ENCODE peak calls at places on chromosomes 3 and 15, in four cellular contexts. One of them, this sample, is unnamed.

GRCh38 chr3:147651107-147651506 is 241.9 kb downstream of the ZIC1 start:
- DNase-seq in K562: no peak
- DNase-seq in HepG2: no peak
- DNase-seq in GM12878: no peak
- DNase-seq in this sample: no peak

GRCh38 chr15:44726136-44726535 is 10.2 kb upstream of the TRIM69 start:
- DNase-seq in K562: no peak
- DNase-seq in HepG2: no peak
- DNase-seq in GM12878: no peak
- DNase-seq in this sample: no peak

GRCh38 chr3:37308247-37308646 is 133.9 kb upstream of the LRRFIP2 start:
- DNase-seq in K562: peak
- DNase-seq in HepG2: peak
- DNase-seq in GM12878: no peak
- DNase-seq in this sample: peak

GRCh38 chr3:156694536-156694935 is 20.1 kb downstream of the TIPARP start:
- DNase-seq in K562: no peak
- DNase-seq in GM12878: no peak
- DNase-seq in HepG2: no peak
- DNase-seq in this sample: no peak

GRCh38 chr3:146306024-146306423 is 55.1 kb upstream of the PLSCR4 start:
- DNase-seq in K562: no peak
- DNase-seq in HepG2: no peak
- DNase-seq in GM12878: no peak
- DNase-seq in this sample: no peak

GRCh38 chr3:138937690-138938055 is 9.3 kb downstream of the FOXL2 start:
- DNase-seq in GM12878: no peak
- DNase-seq in HepG2: no peak
- DNase-seq in K562: no peak
- DNase-seq in this sample: no peak

GRCh38 chr3:49723301-49723630 is 485 bp downstream of the GMPPB start:
- DNase-seq in K562: peak
- DNase-seq in GM12878: no peak
- DNase-seq in HepG2: peak
- DNase-seq in this sample: peak

GRCh38 chr3:75180945-75181298 is 483.2 kb upstream of the FRG2C start:
- DNase-seq in K562: no peak
- DNase-seq in HepG2: no peak
- DNase-seq in GM12878: no peak
- DNase-seq in this sample: no peak

GRCh38 chr3:123119388-123119787 is 52.6 kb downstream of the PDIA5 start:
- DNase-seq in HepG2: no peak
- DNase-seq in GM12878: no peak
- DNase-seq in K562: no peak
- DNase-seq in this sample: no peak

GRCh38 chr15:91471410-91471993 is 371.4 kb downstream of the SV2B start:
- DNase-seq in GM12878: no peak
- DNase-seq in HepG2: no peak
- DNase-seq in K562: peak
- DNase-seq in this sample: no peak

GRCh38 chr15:99504071-99504822 is 61.5 kb upstream of the MEF2A start:
- DNase-seq in HepG2: no peak
- DNase-seq in K562: no peak
- DNase-seq in GM12878: no peak
- DNase-seq in this sample: no peak

GRCh38 chr15:85335193-85335939 is 45.0 kb upstream of the AKAP13 start:
- DNase-seq in GM12878: no peak
- DNase-seq in K562: no peak
- DNase-seq in HepG2: no peak
- DNase-seq in this sample: no peak

GRCh38 chr3:48047841-48048456 is 31.7 kb upstream of the MAP4 start:
- DNase-seq in K562: no peak
- DNase-seq in HepG2: peak
- DNase-seq in GM12878: no peak
- DNase-seq in this sample: no peak

GRCh38 chr15:100671858-100672543 is 69.6 kb downstream of the ASB7 start:
- DNase-seq in K562: peak
- DNase-seq in HepG2: peak
- DNase-seq in GM12878: no peak
- DNase-seq in this sample: peak

GRCh38 chr15:62109457-62109856 is 42.7 kb downstream of the C2CD4A start:
- DNase-seq in GM12878: no peak
- DNase-seq in K562: no peak
- DNase-seq in HepG2: no peak
- DNase-seq in this sample: no peak

GRCh38 chr3:39277893-39278615 is 1.8 kb downstream of the CX3CR1 start:
- DNase-seq in K562: no peak
- DNase-seq in HepG2: no peak
- DNase-seq in GM12878: no peak
- DNase-seq in this sample: no peak

GRCh38 chr3:69490971-69491370 is 105.1 kb upstream of the FRMD4B start:
- DNase-seq in HepG2: no peak
- DNase-seq in K562: no peak
- DNase-seq in GM12878: no peak
- DNase-seq in this sample: no peak

GRCh38 chr15:77550275-77551251 is 82.1 kb downstream of the LINGO1 start:
- DNase-seq in K562: no peak
- DNase-seq in GM12878: no peak
- DNase-seq in HepG2: no peak
- DNase-seq in this sample: no peak

GRCh38 chr3:43080726-43081568 is 24.9 kb downstream of the POMGNT2 start:
- DNase-seq in K562: no peak
- DNase-seq in GM12878: no peak
- DNase-seq in HepG2: no peak
- DNase-seq in this sample: no peak

GRCh38 chr15:43484455-43484854 is 8.5 kb downstream of the TP53BP1 start:
- DNase-seq in GM12878: no peak
- DNase-seq in K562: no peak
- DNase-seq in HepG2: no peak
- DNase-seq in this sample: no peak

GRCh38 chr3:181700168-181701087 is 11.3 kb upstream of the SOX2 start:
- DNase-seq in K562: peak
- DNase-seq in HepG2: peak
- DNase-seq in GM12878: peak
- DNase-seq in this sample: peak

GRCh38 chr3:31285808-31286486 is 246.8 kb upstream of the STT3B start:
- DNase-seq in HepG2: peak
- DNase-seq in GM12878: no peak
- DNase-seq in K562: no peak
- DNase-seq in this sample: no peak

GRCh38 chr3:72633534-72633933 is 214.7 kb downstream of the SHQ1 start:
- DNase-seq in GM12878: no peak
- DNase-seq in HepG2: no peak
- DNase-seq in K562: no peak
- DNase-seq in this sample: no peak

GRCh38 chr3:71358243-71358642 is 225.3 kb downstream of the FOXP1 start:
- DNase-seq in K562: no peak
- DNase-seq in GM12878: no peak
- DNase-seq in HepG2: no peak
- DNase-seq in this sample: no peak
- TF ChIP-seq ZBTB33 in K562: no peak
- TF ChIP-seq ZBTB33 in GM12878: no peak
- TF ChIP-seq ZBTB33 in HepG2: no peak
- TF ChIP-seq ZBTB33 in this sample: no peak

GRCh38 chr15:73959012-73959581 is 32.8 kb downstream of the LOXL1 start:
- DNase-seq in HepG2: no peak
- DNase-seq in GM12878: no peak
- DNase-seq in K562: no peak
- DNase-seq in this sample: no peak
- TF ChIP-seq ZBTB33 in HepG2: no peak
- TF ChIP-seq ZBTB33 in GM12878: no peak
- TF ChIP-seq ZBTB33 in K562: no peak
- TF ChIP-seq ZBTB33 in this sample: no peak

DNA sequence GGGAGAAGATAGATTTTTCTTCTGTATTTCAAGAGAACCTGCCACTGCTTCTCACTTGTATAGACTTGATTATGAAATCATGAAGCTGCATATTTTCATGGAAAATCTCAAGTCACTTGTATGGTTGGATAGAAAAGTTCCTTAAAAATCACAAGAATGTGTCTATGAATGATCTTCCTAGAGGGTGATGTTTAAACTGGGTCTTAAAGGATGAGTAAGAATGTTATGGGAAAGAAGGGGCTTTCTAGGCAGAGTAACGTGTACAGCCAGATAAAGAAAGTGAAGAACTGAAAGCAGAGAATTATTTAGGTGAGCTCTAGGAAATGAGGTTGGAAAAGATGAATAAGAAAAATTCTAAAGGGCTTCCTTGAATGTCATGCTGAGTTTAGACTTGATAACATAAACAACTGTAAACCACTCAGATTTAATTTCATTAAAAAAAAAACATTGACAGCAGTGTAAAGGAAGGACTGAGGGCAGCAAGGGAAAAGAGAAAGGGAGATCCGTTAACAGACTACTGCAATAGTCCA is 4.9 kb downstream of the CD47 start:
- DNase-seq in GM12878: no peak
- DNase-seq in K562: no peak
- DNase-seq in HepG2: no peak
- DNase-seq in this sample: no peak
- TF ChIP-seq ZBTB33 in GM12878: no peak
- TF ChIP-seq ZBTB33 in K562: no peak
- TF ChIP-seq ZBTB33 in HepG2: no peak
- TF ChIP-seq ZBTB33 in this sample: no peak

GRCh38 chr3:22608093-22608492 is 595.0 kb upstream of the UBE2E2 start:
- DNase-seq in GM12878: no peak
- DNase-seq in K562: no peak
- DNase-seq in HepG2: no peak
- DNase-seq in this sample: no peak
- TF ChIP-seq ZBTB33 in GM12878: no peak
- TF ChIP-seq ZBTB33 in K562: no peak
- TF ChIP-seq ZBTB33 in HepG2: no peak
- TF ChIP-seq ZBTB33 in this sample: no peak

DNA sequence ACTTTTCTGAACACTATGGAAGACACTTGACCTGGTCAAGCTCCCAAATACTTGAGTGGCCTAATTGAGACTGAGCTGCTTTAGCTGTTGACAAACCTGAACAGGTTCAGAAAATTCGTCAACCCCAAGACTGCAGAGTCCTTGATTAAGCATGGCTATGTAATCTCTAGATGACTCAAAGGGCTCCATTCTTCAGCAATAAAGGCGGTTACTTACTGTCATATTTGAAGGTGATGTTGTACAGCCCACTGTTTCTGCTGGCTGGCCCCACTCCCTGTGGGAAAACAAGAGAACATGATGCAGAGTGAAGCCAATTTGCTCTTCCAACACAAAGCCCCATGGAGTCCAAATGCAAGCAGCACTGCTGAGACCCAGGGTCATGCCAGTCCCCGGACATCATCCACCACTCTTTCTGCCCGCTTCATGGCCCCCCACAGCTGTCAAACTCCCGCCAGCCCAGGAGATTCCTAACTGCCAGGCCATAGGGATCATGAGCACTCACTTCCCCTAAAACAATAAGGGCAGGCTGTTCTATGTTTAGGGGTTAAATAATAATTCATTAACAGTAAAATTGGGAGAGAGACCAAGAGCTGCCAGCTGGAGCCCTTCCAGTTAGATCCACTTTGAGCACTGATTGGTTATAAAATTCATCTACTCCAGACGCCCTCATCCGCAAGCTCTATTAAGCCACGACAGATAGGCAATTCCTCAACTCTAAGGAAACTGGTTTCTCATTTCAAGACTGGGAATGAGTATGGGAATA is 44.9 kb downstream of the IL17RD start:
- DNase-seq in K562: no peak
- DNase-seq in GM12878: no peak
- DNase-seq in HepG2: no peak
- DNase-seq in this sample: no peak
- TF ChIP-seq ZBTB33 in K562: no peak
- TF ChIP-seq ZBTB33 in GM12878: no peak
- TF ChIP-seq ZBTB33 in HepG2: no peak
- TF ChIP-seq ZBTB33 in this sample: no peak

DNA sequence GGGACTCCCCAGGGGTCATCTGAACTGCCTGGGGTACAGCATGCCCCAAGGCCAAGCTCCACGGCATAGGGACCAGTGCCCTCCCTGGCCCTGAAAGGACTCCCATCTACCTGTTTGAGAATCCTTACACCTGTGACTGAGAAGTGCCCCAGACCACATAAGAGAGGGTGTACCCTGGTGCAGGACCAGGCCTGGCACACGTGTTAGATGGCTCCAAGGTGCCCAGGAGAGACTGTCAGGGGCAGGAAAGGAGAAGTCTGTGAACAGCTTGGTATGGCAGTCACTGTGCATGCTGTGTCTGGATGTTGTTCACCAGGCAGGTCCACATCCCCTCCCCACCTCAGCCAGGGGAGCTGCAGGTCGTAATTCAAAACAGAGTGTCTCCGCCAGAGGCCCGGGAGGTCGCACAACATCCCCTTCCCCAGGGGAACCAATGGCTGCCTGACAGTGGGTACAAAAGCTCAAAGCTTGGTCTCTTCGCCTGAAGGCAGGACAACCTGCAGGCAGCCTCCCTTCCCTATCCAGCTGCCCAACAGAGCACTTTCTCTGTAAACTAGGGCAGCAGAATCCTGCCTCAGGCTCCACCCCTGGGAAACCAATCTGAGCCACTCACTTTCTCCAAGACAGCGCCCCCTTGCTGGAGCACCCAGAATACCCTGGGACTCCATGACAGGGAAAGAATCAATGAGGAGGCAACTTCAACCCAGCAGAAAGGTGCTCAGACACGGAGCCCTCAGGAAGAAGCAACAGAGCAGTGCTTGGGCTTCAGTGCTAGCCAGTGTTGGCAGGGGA is 3.9 kb downstream of the NUP210 start:
- DNase-seq in GM12878: no peak
- DNase-seq in HepG2: no peak
- DNase-seq in K562: peak
- DNase-seq in this sample: no peak
- TF ChIP-seq ZBTB33 in GM12878: no peak
- TF ChIP-seq ZBTB33 in HepG2: no peak
- TF ChIP-seq ZBTB33 in K562: no peak
- TF ChIP-seq ZBTB33 in this sample: no peak

This sample was measured in HCT116.